ENCODE peak calls at places on chromosomes 5 and 9, in ten cellular contexts. E is cardiac septum; V is hippocampal formation; K is heart right ventricle; F is memory B cell; R is NCI-H2171 treated with DMSO at 0.1 percent for 48 hours; Q is PC-3; Z is NCI-H446; G is stimulated activated CD4-positive, alpha-beta T cell treated with anti-CD3 and anti-CD28 coated beads, Interleukin-4, amount 100 ng/mL, for 1 hour; S is NCI-H1105. C is an unnamed sample.

GRCh38 chr9:100269656-100270055 is 83.1 kb downstream of the TEX10 start:
- DNase-seq in V (no peak), Q (no peak), S (no peak), F (no peak), G (no peak), K (no peak), R (no peak), Z (no peak), E (no peak), C (no peak)

GRCh38 chr5:155947394-155948062 is 379.4 kb upstream of the SGCD start:
- DNase-seq in G (no peak), F (no peak), S (no peak), Z (no peak), R (no peak), Q (no peak), K (no peak), E (no peak), V (no peak), C (no peak)

GRCh38 chr9:4235951-4236804 is 63.7 kb downstream of the GLIS3 start:
- DNase-seq in Z (no peak), F (no peak), S (no peak), E (no peak), R (no peak), Q (peak; percentile 63), G (no peak), V (peak; percentile 43), K (no peak), C (no peak)

GRCh38 chr9:125536184-125537152 is 170.5 kb downstream of the MAPKAP1 start:
- DNase-seq in G (no peak), E (no peak), K (no peak), S (no peak), F (no peak), R (no peak), Q (peak; percentile 80), V (no peak), Z (no peak), C (no peak)

GRCh38 chr5:135880801-135881200 is 14.8 kb downstream of the IL9 start:
- DNase-seq in R (no peak), Q (peak; percentile 64), G (no peak), Z (no peak), F (no peak), S (no peak), K (no peak), V (no peak), E (no peak), C (no peak)

GRCh38 chr9:84823426-84824271 is 154.1 kb downstream of the NTRK2 start:
- DNase-seq in F (no peak), R (no peak), E (no peak), G (no peak), V (no peak), Z (no peak), Q (no peak), K (no peak), S (peak; percentile 15), C (no peak)

GRCh38 chr9:19465571-19466267 is 56.9 kb downstream of the ACER2 start:
- DNase-seq in E (peak; percentile 44), S (no peak), F (no peak), Q (no peak), Z (no peak), K (no peak), R (no peak), V (no peak), G (no peak), C (no peak)

GRCh38 chr5:142164315-142164714 is 55.7 kb downstream of the NDFIP1 start:
- DNase-seq in V (no peak), F (no peak), E (no peak), Z (no peak), K (no peak), G (no peak), R (no peak), S (no peak), Q (no peak), C (no peak)

GRCh38 chr5:88688242-88688959 is 194.6 kb downstream of the MEF2C start:
- DNase-seq in R (no peak), V (no peak), Z (no peak), K (no peak), S (no peak), Q (no peak), F (no peak), E (no peak), G (no peak), C (no peak)

GRCh38 chr9:94655739-94656138 is 16.4 kb upstream of the FBP1 start:
- DNase-seq in S (no peak), Q (no peak), R (no peak), K (no peak), E (no peak), G (no peak), Z (no peak), V (no peak), F (no peak), C (no peak)

GRCh38 chr5:138448481-138449398 is 9.9 kb downstream of the REEP2 start:
- DNase-seq in K (no peak), S (no peak), R (peak; percentile 83), Z (peak; percentile 53), G (no peak), E (no peak), V (peak; percentile 35), F (no peak), Q (no peak), C (no peak)

GRCh38 chr5:67487862-67488261 is 291.3 kb upstream of the CD180 start:
- DNase-seq in Q (no peak), Z (no peak), V (no peak), G (no peak), K (no peak), R (no peak), S (no peak), F (no peak), E (no peak), C (no peak)

GRCh38 chr9:105694320-105694847 is at the start of gene TMEM38B:
- DNase-seq in R (peak; percentile 67), Q (peak; percentile 80), V (peak; percentile 61), Z (peak; percentile 10), E (peak; percentile 90), G (peak; percentile 82), F (peak; percentile 75), K (peak; percentile 84), S (peak; percentile 81), C (peak; percentile 64)

GRCh38 chr9:120619751-120620655 is 40.0 kb upstream of the CDK5RAP2 start:
- DNase-seq in E (no peak), S (peak; percentile 57), Z (peak; percentile 29), Q (peak; percentile 75), R (peak; percentile 57), K (no peak), V (peak; percentile 81), F (peak; percentile 46), G (peak; percentile 38), C (no peak)

GRCh38 chr9:94681508-94681907 is 42.2 kb upstream of the FBP1 start:
- DNase-seq in S (peak; percentile 65), E (peak; percentile 87), K (peak; percentile 68), Q (peak; percentile 68), Z (peak; percentile 46), R (peak; percentile 44), F (peak; percentile 59), G (peak; percentile 47), V (peak; percentile 83), C (peak; percentile 66)

GRCh38 chr5:23257656-23258055 is 249.8 kb upstream of the PRDM9 start:
- DNase-seq in Q (peak; percentile 72), E (no peak), R (peak; percentile 9), V (no peak), Z (no peak), K (no peak), G (no peak), F (no peak), S (no peak), C (no peak)

GRCh38 chr9:35689601-35690446 is at the start of gene TPM2:
- DNase-seq in E (peak; percentile 89), Q (no peak), V (no peak), S (no peak), F (no peak), K (peak; percentile 78), G (no peak), R (no peak), Z (no peak), C (no peak)

GRCh38 chr9:19136129-19136528 is 8.8 kb upstream of the PLIN2 start:
- DNase-seq in Z (no peak), K (no peak), F (no peak), R (no peak), E (no peak), V (no peak), Q (no peak), S (no peak), G (no peak), C (no peak)

GRCh38 chr5:89343666-89344065 is 460.7 kb upstream of the MEF2C start:
- DNase-seq in Q (no peak), K (no peak), R (no peak), E (no peak), Z (no peak), F (peak; percentile 29), V (no peak), S (peak; percentile 7), G (no peak), C (no peak)

GRCh38 chr9:9855503-9856078 is 757.2 kb downstream of the PTPRD start:
- DNase-seq in K (no peak), R (no peak), G (no peak), S (no peak), F (no peak), V (no peak), Z (no peak), Q (no peak), E (no peak), C (no peak)

GRCh38 chr5:39513236-39513635 is 88.5 kb upstream of the DAB2 start:
- DNase-seq in G (no peak), E (no peak), S (no peak), K (no peak), R (no peak), V (no peak), Z (no peak), Q (peak; percentile 89), F (no peak), C (no peak)

GRCh38 chr9:89359636-89360315 is 41.5 kb downstream of the SECISBP2 start:
- DNase-seq in Z (peak; percentile 62), R (no peak), Q (no peak), S (peak; percentile 82), V (no peak), G (no peak), K (no peak), F (no peak), E (no peak), C (no peak)

GRCh38 chr9:112065781-112066606 is 109.1 kb downstream of the SUSD1 start:
- DNase-seq in Q (peak; percentile 96), V (no peak), R (no peak), F (no peak), Z (no peak), K (no peak), G (no peak), E (no peak), S (peak; percentile 13), C (peak; percentile 84)

GRCh38 chr5:137145726-137146125 is 353.4 kb downstream of the SPOCK1 start:
- DNase-seq in K (no peak), E (no peak), G (no peak), Q (no peak), S (no peak), R (no peak), F (no peak), Z (no peak), V (no peak), C (no peak)

GRCh38 chr5:90131734-90132133 is 277.8 kb downstream of the CETN3 start:
- DNase-seq in E (no peak), F (no peak), Z (no peak), K (no peak), R (no peak), G (no peak), Q (no peak), V (no peak), S (no peak), C (no peak)

GRCh38 chr5:126449751-126450271 is 26.6 kb downstream of the GRAMD2B start:
- DNase-seq in E (no peak), V (no peak), Z (no peak), G (peak; percentile 42), Q (peak; percentile 70), S (no peak), K (no peak), F (no peak), R (no peak), C (peak; percentile 80)

GRCh38 chr9:131433302-131433854 is 39.5 kb downstream of the PRRC2B start:
- DNase-seq in Q (no peak), K (no peak), S (no peak), F (no peak), Z (no peak), G (no peak), E (no peak), R (no peak), V (no peak), C (peak; percentile 34)

GRCh38 chr5:144198386-144198785 is 27.7 kb downstream of the KCTD16 start:
- DNase-seq in S (no peak), V (no peak), F (no peak), Q (peak; percentile 71), K (no peak), R (no peak), Z (no peak), E (no peak), G (no peak), C (no peak)

C was measured in RWPE2.